ENCODE peak calls at places on chromosome X, in ten cellular contexts. One of them, this sample, is unnamed.

GRCh38 chrX:67692246-67692645 is 148.4 kb downstream of the AR start:
- DNase-seq in T-helper 1 cell: no peak
- DNase-seq in aorta: no peak
- DNase-seq in EH: peak
- DNase-seq in endothelial cell of umbilical vein: no peak
- DNase-seq in NB4: no peak
- DNase-seq in Caki2: peak
- DNase-seq in fibroblast of mammary gland: peak
- DNase-seq in bronchial epithelial cell: peak
- DNase-seq in HFFc6: peak
- DNase-seq in this sample: no peak

GRCh38 chrX:53332204-53332603 is 50.8 kb upstream of the IQSEC2 start:
- DNase-seq in HFFc6: no peak
- DNase-seq in T-helper 1 cell: no peak
- DNase-seq in NB4: no peak
- DNase-seq in EH: no peak
- DNase-seq in fibroblast of mammary gland: no peak
- DNase-seq in bronchial epithelial cell: no peak
- DNase-seq in endothelial cell of umbilical vein: no peak
- DNase-seq in aorta: no peak
- DNase-seq in Caki2: no peak
- DNase-seq in this sample: no peak

GRCh38 chrX:9352683-9353430 is 112.0 kb upstream of the TBL1X start:
- DNase-seq in T-helper 1 cell: no peak
- DNase-seq in aorta: no peak
- DNase-seq in Caki2: no peak
- DNase-seq in NB4: peak
- DNase-seq in fibroblast of mammary gland: peak
- DNase-seq in HFFc6: peak
- DNase-seq in EH: peak
- DNase-seq in endothelial cell of umbilical vein: no peak
- DNase-seq in bronchial epithelial cell: no peak
- DNase-seq in this sample: peak

GRCh38 chrX:150482537-150483217 is 85.7 kb upstream of the MTM1 start:
- DNase-seq in NB4: peak
- DNase-seq in endothelial cell of umbilical vein: peak
- DNase-seq in HFFc6: peak
- DNase-seq in fibroblast of mammary gland: peak
- DNase-seq in T-helper 1 cell: no peak
- DNase-seq in bronchial epithelial cell: peak
- DNase-seq in EH: peak
- DNase-seq in aorta: no peak
- DNase-seq in Caki2: peak
- DNase-seq in this sample: no peak

GRCh38 chrX:82127228-82128123 is 925.6 kb downstream of the SH3BGRL start:
- DNase-seq in endothelial cell of umbilical vein: no peak
- DNase-seq in Caki2: no peak
- DNase-seq in EH: no peak
- DNase-seq in bronchial epithelial cell: no peak
- DNase-seq in NB4: no peak
- DNase-seq in aorta: no peak
- DNase-seq in HFFc6: no peak
- DNase-seq in fibroblast of mammary gland: no peak
- DNase-seq in T-helper 1 cell: no peak
- DNase-seq in this sample: no peak

GRCh38 chrX:47936224-47936939 is 67.4 kb downstream of the ZNF182 start:
- DNase-seq in bronchial epithelial cell: no peak
- DNase-seq in Caki2: no peak
- DNase-seq in T-helper 1 cell: no peak
- DNase-seq in NB4: no peak
- DNase-seq in fibroblast of mammary gland: no peak
- DNase-seq in HFFc6: no peak
- DNase-seq in endothelial cell of umbilical vein: no peak
- DNase-seq in EH: no peak
- DNase-seq in aorta: no peak
- DNase-seq in this sample: no peak

GRCh38 chrX:53882331-53882730 is 161.9 kb downstream of the PHF8 start:
- DNase-seq in Caki2: peak
- DNase-seq in EH: peak
- DNase-seq in HFFc6: peak
- DNase-seq in bronchial epithelial cell: peak
- DNase-seq in endothelial cell of umbilical vein: no peak
- DNase-seq in aorta: no peak
- DNase-seq in NB4: no peak
- DNase-seq in T-helper 1 cell: no peak
- DNase-seq in fibroblast of mammary gland: peak
- DNase-seq in this sample: no peak

GRCh38 chrX:9847071-9847470 is 60.8 kb downstream of the SHROOM2 start:
- DNase-seq in fibroblast of mammary gland: no peak
- DNase-seq in EH: peak
- DNase-seq in HFFc6: peak
- DNase-seq in T-helper 1 cell: no peak
- DNase-seq in bronchial epithelial cell: peak
- DNase-seq in aorta: no peak
- DNase-seq in Caki2: peak
- DNase-seq in endothelial cell of umbilical vein: peak
- DNase-seq in NB4: no peak
- DNase-seq in this sample: no peak

GRCh38 chrX:134184936-134185335 is 52.0 kb upstream of the CCDC160 start:
- DNase-seq in EH: no peak
- DNase-seq in endothelial cell of umbilical vein: no peak
- DNase-seq in fibroblast of mammary gland: no peak
- DNase-seq in Caki2: no peak
- DNase-seq in T-helper 1 cell: no peak
- DNase-seq in HFFc6: no peak
- DNase-seq in bronchial epithelial cell: no peak
- DNase-seq in NB4: no peak
- DNase-seq in aorta: no peak
- DNase-seq in this sample: no peak

GRCh38 chrX:44299177-44299576 is 44.3 kb downstream of the EFHC2 start:
- DNase-seq in HFFc6: no peak
- DNase-seq in EH: no peak
- DNase-seq in Caki2: no peak
- DNase-seq in T-helper 1 cell: no peak
- DNase-seq in endothelial cell of umbilical vein: no peak
- DNase-seq in NB4: no peak
- DNase-seq in aorta: no peak
- DNase-seq in fibroblast of mammary gland: no peak
- DNase-seq in bronchial epithelial cell: no peak
- DNase-seq in this sample: no peak

GRCh38 chrX:129934461-129934860 is 28.5 kb downstream of the UTP14A start:
- DNase-seq in fibroblast of mammary gland: no peak
- DNase-seq in Caki2: no peak
- DNase-seq in NB4: no peak
- DNase-seq in endothelial cell of umbilical vein: no peak
- DNase-seq in bronchial epithelial cell: no peak
- DNase-seq in EH: no peak
- DNase-seq in aorta: no peak
- DNase-seq in T-helper 1 cell: no peak
- DNase-seq in HFFc6: no peak
- DNase-seq in this sample: no peak

GRCh38 chrX:154378059-154378798 is 866 bp upstream of the EMD start:
- DNase-seq in HFFc6: no peak
- DNase-seq in aorta: peak
- DNase-seq in endothelial cell of umbilical vein: peak
- DNase-seq in fibroblast of mammary gland: peak
- DNase-seq in Caki2: no peak
- DNase-seq in bronchial epithelial cell: peak
- DNase-seq in T-helper 1 cell: peak
- DNase-seq in EH: peak
- DNase-seq in NB4: no peak
- DNase-seq in this sample: peak

GRCh38 chrX:83508006-83508405 is at the start of gene POU3F4:
- DNase-seq in T-helper 1 cell: no peak
- DNase-seq in fibroblast of mammary gland: no peak
- DNase-seq in endothelial cell of umbilical vein: no peak
- DNase-seq in bronchial epithelial cell: no peak
- DNase-seq in HFFc6: no peak
- DNase-seq in EH: no peak
- DNase-seq in NB4: no peak
- DNase-seq in aorta: no peak
- DNase-seq in Caki2: no peak
- DNase-seq in this sample: no peak

GRCh38 chrX:136183175-136183574 is 35.8 kb downstream of the FHL1 start:
- DNase-seq in T-helper 1 cell: no peak
- DNase-seq in HFFc6: no peak
- DNase-seq in endothelial cell of umbilical vein: no peak
- DNase-seq in Caki2: no peak
- DNase-seq in NB4: no peak
- DNase-seq in EH: no peak
- DNase-seq in aorta: no peak
- DNase-seq in bronchial epithelial cell: no peak
- DNase-seq in fibroblast of mammary gland: no peak
- DNase-seq in this sample: no peak

GRCh38 chrX:83008415-83008814 is 499.7 kb upstream of the POU3F4 start:
- DNase-seq in HFFc6: no peak
- DNase-seq in bronchial epithelial cell: no peak
- DNase-seq in T-helper 1 cell: no peak
- DNase-seq in fibroblast of mammary gland: peak
- DNase-seq in NB4: peak
- DNase-seq in aorta: no peak
- DNase-seq in endothelial cell of umbilical vein: no peak
- DNase-seq in EH: no peak
- DNase-seq in Caki2: no peak
- DNase-seq in this sample: peak

GRCh38 chrX:153299855-153300254 is 21.7 kb downstream of the PNMA6F start:
- DNase-seq in EH: no peak
- DNase-seq in NB4: no peak
- DNase-seq in endothelial cell of umbilical vein: no peak
- DNase-seq in Caki2: no peak
- DNase-seq in fibroblast of mammary gland: no peak
- DNase-seq in HFFc6: no peak
- DNase-seq in T-helper 1 cell: no peak
- DNase-seq in aorta: no peak
- DNase-seq in bronchial epithelial cell: no peak
- DNase-seq in this sample: no peak

GRCh38 chrX:129323115-129323514 is 200.2 kb downstream of the SMARCA1 start:
- DNase-seq in endothelial cell of umbilical vein: no peak
- DNase-seq in Caki2: no peak
- DNase-seq in fibroblast of mammary gland: no peak
- DNase-seq in T-helper 1 cell: no peak
- DNase-seq in HFFc6: no peak
- DNase-seq in aorta: no peak
- DNase-seq in NB4: peak
- DNase-seq in EH: no peak
- DNase-seq in bronchial epithelial cell: no peak
- DNase-seq in this sample: no peak

GRCh38 chrX:154401918-154402621 is 3.9 kb downstream of the RPL10 start:
- DNase-seq in fibroblast of mammary gland: no peak
- DNase-seq in NB4: peak
- DNase-seq in T-helper 1 cell: no peak
- DNase-seq in EH: peak
- DNase-seq in endothelial cell of umbilical vein: no peak
- DNase-seq in Caki2: no peak
- DNase-seq in bronchial epithelial cell: peak
- DNase-seq in HFFc6: peak
- DNase-seq in aorta: no peak
- DNase-seq in this sample: peak

GRCh38 chrX:122868626-122869025 is 315.5 kb upstream of the GRIA3 start:
- DNase-seq in T-helper 1 cell: no peak
- DNase-seq in EH: peak
- DNase-seq in endothelial cell of umbilical vein: no peak
- DNase-seq in aorta: no peak
- DNase-seq in NB4: no peak
- DNase-seq in HFFc6: no peak
- DNase-seq in bronchial epithelial cell: no peak
- DNase-seq in fibroblast of mammary gland: peak
- DNase-seq in Caki2: no peak
- DNase-seq in this sample: no peak

GRCh38 chrX:143648705-143649104 is 12.8 kb upstream of the SLITRK4 start:
- DNase-seq in NB4: peak
- DNase-seq in aorta: no peak
- DNase-seq in EH: no peak
- DNase-seq in fibroblast of mammary gland: no peak
- DNase-seq in Caki2: no peak
- DNase-seq in bronchial epithelial cell: peak
- DNase-seq in T-helper 1 cell: no peak
- DNase-seq in HFFc6: no peak
- DNase-seq in endothelial cell of umbilical vein: no peak
- DNase-seq in this sample: no peak

GRCh38 chrX:103678199-103678993 is 8.1 kb downstream of the MORF4L2 start:
- DNase-seq in HFFc6: peak
- DNase-seq in T-helper 1 cell: no peak
- DNase-seq in EH: peak
- DNase-seq in fibroblast of mammary gland: peak
- DNase-seq in bronchial epithelial cell: peak
- DNase-seq in endothelial cell of umbilical vein: no peak
- DNase-seq in Caki2: no peak
- DNase-seq in aorta: no peak
- DNase-seq in NB4: no peak
- DNase-seq in this sample: no peak

GRCh38 chrX:49039598-49040375 is 3.4 kb downstream of the TFE3 start:
- DNase-seq in aorta: peak
- DNase-seq in Caki2: peak
- DNase-seq in bronchial epithelial cell: peak
- DNase-seq in fibroblast of mammary gland: peak
- DNase-seq in HFFc6: peak
- DNase-seq in endothelial cell of umbilical vein: peak
- DNase-seq in T-helper 1 cell: peak
- DNase-seq in EH: peak
- DNase-seq in NB4: peak
- DNase-seq in this sample: no peak

GRCh38 chrX:151402719-151403390 is 5.8 kb downstream of the VMA21 start:
- DNase-seq in aorta: no peak
- DNase-seq in EH: no peak
- DNase-seq in bronchial epithelial cell: no peak
- DNase-seq in Caki2: no peak
- DNase-seq in endothelial cell of umbilical vein: no peak
- DNase-seq in NB4: no peak
- DNase-seq in fibroblast of mammary gland: no peak
- DNase-seq in T-helper 1 cell: no peak
- DNase-seq in HFFc6: no peak
- DNase-seq in this sample: no peak

GRCh38 chrX:6732101-6732500 is 197.2 kb upstream of the VCX3A start:
- DNase-seq in endothelial cell of umbilical vein: no peak
- DNase-seq in fibroblast of mammary gland: no peak
- DNase-seq in NB4: no peak
- DNase-seq in bronchial epithelial cell: no peak
- DNase-seq in HFFc6: no peak
- DNase-seq in aorta: no peak
- DNase-seq in Caki2: no peak
- DNase-seq in T-helper 1 cell: no peak
- DNase-seq in EH: no peak
- DNase-seq in this sample: peak

GRCh38 chrX:47637546-47638195 is 7.9 kb upstream of the CFP start:
- DNase-seq in NB4: no peak
- DNase-seq in EH: no peak
- DNase-seq in T-helper 1 cell: no peak
- DNase-seq in bronchial epithelial cell: peak
- DNase-seq in HFFc6: no peak
- DNase-seq in fibroblast of mammary gland: no peak
- DNase-seq in Caki2: no peak
- DNase-seq in endothelial cell of umbilical vein: peak
- DNase-seq in aorta: no peak
- DNase-seq in this sample: no peak

GRCh38 chrX:107454302-107454701 is 4.8 kb downstream of the FRMPD3 start:
- DNase-seq in bronchial epithelial cell: peak
- DNase-seq in NB4: peak
- DNase-seq in EH: no peak
- DNase-seq in aorta: no peak
- DNase-seq in endothelial cell of umbilical vein: no peak
- DNase-seq in Caki2: peak
- DNase-seq in fibroblast of mammary gland: peak
- DNase-seq in HFFc6: peak
- DNase-seq in T-helper 1 cell: no peak
- DNase-seq in this sample: no peak

GRCh38 chrX:136055651-136056221 is 70.5 kb downstream of the SLC9A6 start:
- DNase-seq in endothelial cell of umbilical vein: peak
- DNase-seq in aorta: no peak
- DNase-seq in HFFc6: peak
- DNase-seq in fibroblast of mammary gland: peak
- DNase-seq in bronchial epithelial cell: peak
- DNase-seq in EH: peak
- DNase-seq in NB4: no peak
- DNase-seq in Caki2: no peak
- DNase-seq in T-helper 1 cell: no peak
- DNase-seq in this sample: no peak